ENCODE peak calls at places on chromosome 19, in five cellular contexts. Q is AG04449, P is fibroblast of the conjunctiva, A is T1000, F is T-helper 9 cell. Y is an unnamed sample.

GRCh38 chr19:32599736-32600157 is 18.8 kb downstream of the PDCD5 start:
- DNase-seq in P (peak; percentile 56), Q (peak; percentile 24), A (no peak), F (peak; percentile 26), Y (peak; percentile 73)

GRCh38 chr19:17777840-17778620 is 16.9 kb upstream of the B3GNT3 start:
- DNase-seq in P (no peak), F (no peak), Q (no peak), A (no peak), Y (peak; percentile 78)

GRCh38 chr19:4114181-4114580 is 9.7 kb downstream of the MAP2K2 start:
- DNase-seq in Q (no peak), P (no peak), A (no peak), F (no peak), Y (no peak)

GRCh38 chr19:4539697-4540581 is at the start of gene LRG1:
- DNase-seq in Q (no peak), A (no peak), F (no peak), P (no peak), Y (peak; percentile 82)

GRCh38 chr19:44164327-44164672 is 600 bp upstream of the ZNF226 start:
- DNase-seq in A (no peak), P (no peak), Q (no peak), F (no peak), Y (no peak)

GRCh38 chr19:16829822-16830289 is 658 bp downstream of the SIN3B start:
- DNase-seq in A (no peak), Q (no peak), P (no peak), F (no peak), Y (no peak)

GRCh38 chr19:30061557-30062330 is 119.7 kb downstream of the URI1 start:
- DNase-seq in A (no peak), Q (no peak), P (no peak), F (no peak), Y (no peak)

GRCh38 chr19:782195-783043 is 14.8 kb upstream of the PTBP1 start:
- DNase-seq in Q (peak; percentile 17), A (peak; percentile 59), F (no peak), P (no peak), Y (no peak)

GRCh38 chr19:9945319-9945966 is 9.1 kb upstream of the OLFM2 start:
- DNase-seq in Q (peak; percentile 98), F (no peak), A (no peak), P (peak; percentile 97), Y (no peak)

GRCh38 chr19:4473708-4474503 is 1.8 kb downstream of the HDGFL2 start:
- DNase-seq in F (no peak), Q (no peak), P (no peak), A (no peak), Y (no peak)

GRCh38 chr19:51567583-51567982 is 3.5 kb upstream of the ZNF175 start:
- DNase-seq in Q (no peak), F (no peak), A (no peak), P (no peak), Y (no peak)

GRCh38 chr19:31555634-31556215 is 206.5 kb upstream of the TSHZ3 start:
- DNase-seq in P (no peak), F (no peak), Q (no peak), A (no peak), Y (no peak)

GRCh38 chr19:55031178-55031577 is 6.9 kb downstream of the GP6 start:
- DNase-seq in A (no peak), F (no peak), Q (no peak), P (no peak), Y (no peak)

GRCh38 chr19:31152906-31153305 is 196.3 kb downstream of the TSHZ3 start:
- DNase-seq in F (no peak), Q (no peak), A (no peak), P (no peak), Y (no peak)

GRCh38 chr19:48596679-48597465 is 9.7 kb upstream of the SPACA4 start:
- DNase-seq in A (no peak), F (peak; percentile 38), Q (no peak), P (no peak), Y (peak; percentile 67)

GRCh38 chr19:37594982-37595382 is 306 bp downstream of the ZNF540 start:
- DNase-seq in F (peak; percentile 51), A (peak; percentile 80), P (no peak), Q (no peak), Y (peak; percentile 54)

GRCh38 chr19:8468124-8468523 is 23.3 kb downstream of the HNRNPM start:
- DNase-seq in Q (no peak), F (no peak), A (no peak), P (no peak), Y (no peak)

GRCh38 chr19:4638828-4639530 is at the start of gene TNFAIP8L1:
- DNase-seq in P (peak; percentile 88), F (peak; percentile 99), Q (peak; percentile 56), A (peak; percentile 94), Y (peak; percentile 99)

GRCh38 chr19:674282-675151 is 1.7 kb upstream of the FSTL3 start:
- DNase-seq in F (no peak), P (no peak), Q (no peak), A (no peak), Y (peak; percentile 52)

GRCh38 chr19:39941615-39942507 is 7.4 kb upstream of the FCGBP start:
- DNase-seq in F (peak; percentile 37), P (no peak), Q (peak; percentile 12), A (no peak), Y (peak; percentile 85)

GRCh38 chr19:491146-491741 is 5.0 kb upstream of the MADCAM1 start:
- DNase-seq in P (no peak), Q (no peak), A (peak; percentile 73), F (no peak), Y (peak; percentile 47)

GRCh38 chr19:2087621-2088100 is 8.5 kb downstream of the MOB3A start:
- DNase-seq in P (no peak), Q (no peak), A (no peak), F (no peak), Y (peak; percentile 86)

GRCh38 chr19:50264483-50265186 is 61.2 kb downstream of the MYH14 start:
- DNase-seq in F (no peak), Q (no peak), P (no peak), A (no peak), Y (no peak)